ENCODE peak calls at places on chromosomes 3 and 15, in four cellular contexts. One of them, this sample, is unnamed. For H3K36me3, the result is how much of the 10 kb centered on the place peaks cover.

GRCh38 chr3:121895121-121895520 is 920 bp downstream of the SLC15A2 start:
- DNase-seq in fibroblast of lung: no peak
- DNase-seq in PC-9: peak
- DNase-seq in stomach: no peak
- DNase-seq in this sample: no peak

GRCh38 chr3:73212683-73213082 is 151.2 kb downstream of the EBLN2 start:
- DNase-seq in stomach: no peak
- DNase-seq in fibroblast of lung: no peak
- DNase-seq in PC-9: no peak
- DNase-seq in this sample: no peak

GRCh38 chr3:49006591-49007067 is 562 bp upstream of the WDR6 start:
- DNase-seq in stomach: no peak
- DNase-seq in PC-9: no peak
- DNase-seq in fibroblast of lung: peak
- DNase-seq in this sample: no peak

GRCh38 chr3:23017800-23018199 is 185.3 kb upstream of the UBE2E2 start:
- DNase-seq in PC-9: peak
- DNase-seq in fibroblast of lung: no peak
- DNase-seq in stomach: no peak
- DNase-seq in this sample: peak

GRCh38 chr3:115986555-115987207 is 363.4 kb downstream of the GAP43 start:
- DNase-seq in PC-9: peak
- DNase-seq in fibroblast of lung: peak
- DNase-seq in stomach: no peak
- DNase-seq in this sample: peak

GRCh38 chr15:57731543-57732103 is 25.1 kb downstream of the POLR2M start:
- DNase-seq in PC-9: no peak
- DNase-seq in stomach: no peak
- DNase-seq in fibroblast of lung: no peak
- DNase-seq in this sample: no peak

GRCh38 chr3:28556195-28556594 is 207.6 kb upstream of the AZI2 start:
- DNase-seq in PC-9: no peak
- DNase-seq in stomach: no peak
- DNase-seq in fibroblast of lung: no peak
- DNase-seq in this sample: no peak

GRCh38 chr3:125075738-125076137 is 19.9 kb upstream of the HEG1 start:
- DNase-seq in stomach: no peak
- DNase-seq in PC-9: no peak
- DNase-seq in fibroblast of lung: no peak
- DNase-seq in this sample: no peak

GRCh38 chr15:60635507-60636352 is 156.8 kb upstream of the ICE2 start:
- DNase-seq in PC-9: no peak
- DNase-seq in stomach: no peak
- DNase-seq in fibroblast of lung: no peak
- DNase-seq in this sample: no peak

GRCh38 chr15:35888815-35889214 is 342.9 kb upstream of the DPH6 start:
- DNase-seq in stomach: no peak
- DNase-seq in PC-9: no peak
- DNase-seq in fibroblast of lung: no peak
- DNase-seq in this sample: no peak

GRCh38 chr3:138219255-138219654 is 32.2 kb downstream of the ARMC8 start:
- DNase-seq in PC-9: no peak
- DNase-seq in fibroblast of lung: no peak
- DNase-seq in stomach: no peak
- DNase-seq in this sample: peak

GRCh38 chr3:190239325-190239724 is 82.9 kb downstream of the CLDN1 start:
- DNase-seq in fibroblast of lung: no peak
- DNase-seq in stomach: no peak
- DNase-seq in PC-9: no peak
- DNase-seq in this sample: no peak

GRCh38 chr3:126212629-126213375 is 32.4 kb upstream of the ALDH1L1 start:
- DNase-seq in PC-9: peak
- DNase-seq in fibroblast of lung: peak
- DNase-seq in stomach: peak
- DNase-seq in this sample: no peak

GRCh38 chr15:63065262-63066234 is 23.0 kb downstream of the TPM1 start:
- DNase-seq in fibroblast of lung: no peak
- DNase-seq in stomach: no peak
- DNase-seq in PC-9: no peak
- DNase-seq in this sample: no peak
- H3K36me3 ChIP-seq in fibroblast of lung: under half
- H3K36me3 ChIP-seq in stomach: half or more
- H3K36me3 ChIP-seq in PC-9: half or more
- H3K36me3 ChIP-seq in this sample: half or more

GRCh38 chr3:65377637-65378036 is 661.1 kb downstream of the MAGI1 start:
- DNase-seq in stomach: no peak
- DNase-seq in fibroblast of lung: no peak
- DNase-seq in PC-9: no peak
- DNase-seq in this sample: no peak
- H3K36me3 ChIP-seq in stomach: half or more
- H3K36me3 ChIP-seq in fibroblast of lung: under half
- H3K36me3 ChIP-seq in PC-9: under half
- H3K36me3 ChIP-seq in this sample: under half

DNA sequence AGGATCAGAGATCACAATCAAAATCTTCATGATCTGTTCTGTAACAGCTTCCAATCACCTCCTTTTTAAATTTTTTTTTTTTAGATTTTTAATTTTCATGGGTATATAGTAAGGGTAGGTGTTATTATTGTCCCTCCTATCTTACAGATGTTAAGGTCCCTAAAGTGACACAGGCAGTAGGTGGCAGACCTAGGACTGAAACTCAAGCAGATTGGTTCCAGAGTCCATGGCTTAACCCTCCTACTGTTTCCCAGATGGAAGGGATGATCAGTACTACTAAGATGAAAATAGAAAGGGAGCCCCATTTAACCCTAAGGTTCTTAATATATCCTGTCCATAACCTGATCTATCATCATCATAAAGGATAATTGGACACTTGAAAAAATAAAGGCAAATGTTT is 57.1 kb downstream of the CHAC1 start:
- DNase-seq in PC-9: no peak
- DNase-seq in stomach: no peak
- DNase-seq in fibroblast of lung: no peak
- DNase-seq in this sample: no peak
- H3K36me3 ChIP-seq in PC-9: under half
- H3K36me3 ChIP-seq in stomach: under half
- H3K36me3 ChIP-seq in fibroblast of lung: under half
- H3K36me3 ChIP-seq in this sample: under half

GRCh38 chr15:64122936-64123351 is 27.2 kb downstream of the SNX1 start:
- DNase-seq in fibroblast of lung: no peak
- DNase-seq in stomach: no peak
- DNase-seq in PC-9: no peak
- DNase-seq in this sample: no peak
- H3K36me3 ChIP-seq in fibroblast of lung: under half
- H3K36me3 ChIP-seq in stomach: half or more
- H3K36me3 ChIP-seq in PC-9: under half
- H3K36me3 ChIP-seq in this sample: half or more

GRCh38 chr15:59259137-59259943 is 52.7 kb downstream of the LDHAL6B start:
- DNase-seq in PC-9: no peak
- DNase-seq in stomach: no peak
- DNase-seq in fibroblast of lung: no peak
- DNase-seq in this sample: no peak

GRCh38 chr15:59258317-59258716 is 51.7 kb downstream of the LDHAL6B start:
- DNase-seq in fibroblast of lung: no peak
- DNase-seq in PC-9: no peak
- DNase-seq in stomach: no peak
- DNase-seq in this sample: no peak

GRCh38 chr15:59262316-59262715 is 55.7 kb downstream of the LDHAL6B start:
- DNase-seq in fibroblast of lung: no peak
- DNase-seq in PC-9: no peak
- DNase-seq in stomach: no peak
- DNase-seq in this sample: no peak

GRCh38 chr15:59256538-59256937 is 49.9 kb downstream of the LDHAL6B start:
- DNase-seq in stomach: no peak
- DNase-seq in PC-9: peak
- DNase-seq in fibroblast of lung: no peak
- DNase-seq in this sample: no peak

DNA sequence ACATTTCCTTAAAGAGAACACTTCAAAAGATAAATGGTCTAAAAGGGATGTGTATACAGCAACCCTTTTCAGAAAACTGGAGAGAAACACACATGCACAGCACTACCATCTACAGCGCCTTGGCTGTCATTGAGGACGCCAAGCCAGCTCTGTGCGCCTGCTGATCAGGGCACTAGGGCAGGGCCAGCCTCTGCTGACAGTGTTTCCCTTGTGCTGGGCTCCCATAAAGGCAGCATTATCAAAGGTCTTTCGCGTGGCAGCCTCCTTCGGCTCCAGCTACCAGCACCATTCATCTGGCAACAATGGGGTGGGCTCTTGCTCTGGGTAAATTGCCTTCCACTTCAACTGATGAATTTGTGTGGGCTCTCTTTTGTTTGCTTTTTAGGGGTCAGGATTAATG is 53.4 kb downstream of the LDHAL6B start:
- DNase-seq in fibroblast of lung: no peak
- DNase-seq in PC-9: no peak
- DNase-seq in stomach: no peak
- DNase-seq in this sample: no peak
- H3K36me3 ChIP-seq in fibroblast of lung: under half
- H3K36me3 ChIP-seq in PC-9: under half
- H3K36me3 ChIP-seq in stomach: under half
- H3K36me3 ChIP-seq in this sample: under half

GRCh38 chr3:53114011-53114400 is 16.2 kb downstream of the RFT1 start:
- DNase-seq in fibroblast of lung: peak
- DNase-seq in PC-9: peak
- DNase-seq in stomach: peak
- DNase-seq in this sample: peak
- H3K36me3 ChIP-seq in fibroblast of lung: under half
- H3K36me3 ChIP-seq in PC-9: under half
- H3K36me3 ChIP-seq in stomach: half or more
- H3K36me3 ChIP-seq in this sample: under half

DNA sequence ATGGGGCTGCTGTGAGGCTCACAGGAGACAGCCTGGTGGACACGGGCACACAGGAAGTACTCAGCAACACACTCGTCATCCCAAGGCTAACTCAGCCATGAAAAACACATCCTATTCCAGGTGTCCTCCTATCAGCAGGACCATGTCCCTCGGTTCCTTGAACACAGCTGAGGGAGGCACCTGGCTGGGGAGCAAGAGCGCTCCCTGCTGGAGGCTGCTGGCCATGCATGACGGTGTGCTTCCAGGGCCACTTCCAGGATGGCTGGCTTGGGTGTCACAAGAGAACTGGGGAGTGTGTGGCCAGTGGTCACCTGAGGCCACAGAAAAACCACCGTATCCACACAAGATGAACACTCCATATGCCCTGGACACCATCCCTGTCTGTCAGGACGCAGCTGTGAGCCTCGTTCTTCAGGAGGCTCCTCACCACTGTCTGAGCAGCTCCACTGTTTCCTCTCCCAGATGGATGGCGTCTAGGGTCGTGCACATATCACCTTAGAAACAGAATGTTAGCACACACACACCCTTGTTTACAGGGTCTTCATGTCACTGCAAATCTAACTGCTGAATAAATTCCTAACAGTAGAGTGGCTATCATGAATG is 31.0 kb downstream of the POC1A start:
- DNase-seq in PC-9: no peak
- DNase-seq in fibroblast of lung: peak
- DNase-seq in stomach: peak
- DNase-seq in this sample: peak
- H3K36me3 ChIP-seq in PC-9: under half
- H3K36me3 ChIP-seq in fibroblast of lung: under half
- H3K36me3 ChIP-seq in stomach: under half
- H3K36me3 ChIP-seq in this sample: under half

DNA sequence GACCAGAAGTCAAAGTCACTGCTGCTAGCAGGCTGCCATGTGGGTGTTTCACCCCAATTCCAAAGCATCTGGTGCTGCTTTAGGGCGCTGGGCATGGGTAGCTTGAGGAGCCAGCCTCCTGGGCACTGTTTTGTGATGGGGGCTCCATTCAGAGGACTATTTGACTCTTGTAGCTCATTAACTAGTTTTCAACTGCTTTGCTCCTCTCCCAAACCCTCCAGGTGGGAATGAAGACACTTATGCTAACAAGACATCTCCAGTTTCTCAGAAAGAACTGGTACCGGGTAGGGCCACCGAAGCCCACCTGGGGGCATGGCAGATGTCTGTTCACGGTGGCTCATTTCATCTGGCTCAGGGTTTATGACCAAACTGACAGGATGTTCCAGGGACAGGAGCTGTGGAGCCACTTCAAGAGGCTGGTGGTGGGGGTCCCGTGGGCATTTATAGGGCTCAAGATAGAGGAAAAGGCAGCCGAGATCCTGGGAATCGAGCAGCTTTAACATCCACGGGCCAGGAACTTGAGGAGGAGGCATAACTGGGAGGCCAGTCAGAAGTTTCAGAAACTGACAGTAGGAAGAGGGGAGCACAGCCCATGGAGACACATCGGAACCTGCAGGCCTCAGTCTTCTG is 17.7 kb downstream of the AMOTL2 start:
- DNase-seq in fibroblast of lung: no peak
- DNase-seq in PC-9: no peak
- DNase-seq in stomach: no peak
- DNase-seq in this sample: no peak
- H3K36me3 ChIP-seq in fibroblast of lung: half or more
- H3K36me3 ChIP-seq in PC-9: half or more
- H3K36me3 ChIP-seq in stomach: half or more
- H3K36me3 ChIP-seq in this sample: half or more